ENCODE peak calls at places on chromosomes 7 and 10, in eight cellular contexts. S, J, P, L, H, V, A and G are unnamed samples.

GRCh38 chr10:102775973-102776669 is 32.4 kb downstream of the WBP1L start:
- DNase-seq in S (no peak), J (peak), P (no peak), L (no peak), H (peak), V (peak), A (no peak), G (no peak)

GRCh38 chr10:31090894-31091607 is 59.4 kb upstream of the ZNF438 start:
- DNase-seq in S (no peak), J (no peak), P (no peak), L (no peak), H (no peak), V (no peak), A (peak), G (no peak)

GRCh38 chr10:66695046-66695445 is 230.8 kb upstream of the LRRTM3 start:
- DNase-seq in S (no peak), J (no peak), P (no peak), L (no peak), H (no peak), V (no peak), A (no peak), G (no peak)

GRCh38 chr7:151599401-151600227 is 79.9 kb upstream of the RHEB start:
- DNase-seq in S (no peak), J (peak), P (no peak), L (no peak), H (no peak), V (peak), A (no peak), G (no peak)

GRCh38 chr10:91843083-91843482 is 44.9 kb downstream of the TNKS2 start:
- DNase-seq in S (no peak), J (no peak), P (no peak), L (no peak), H (no peak), V (no peak), A (no peak), G (no peak)

GRCh38 chr10:93790454-93790853 is 32.7 kb downstream of the LGI1 start:
- DNase-seq in S (no peak), J (no peak), P (no peak), L (no peak), H (no peak), V (no peak), A (no peak), G (no peak)

GRCh38 chr7:32241636-32242035 is 171.4 kb upstream of the PDE1C start:
- DNase-seq in S (no peak), J (no peak), P (no peak), L (no peak), H (no peak), V (no peak), A (no peak), G (no peak)

GRCh38 chr10:93408788-93409187 is 73.3 kb downstream of the MYOF start:
- DNase-seq in S (no peak), J (no peak), P (no peak), L (no peak), H (no peak), V (no peak), A (no peak), G (no peak)

GRCh38 chr7:29988391-29989256 is 977 bp downstream of the SCRN1 start:
- DNase-seq in S (no peak), J (peak), P (peak), L (peak), H (no peak), V (peak), A (peak), G (peak)

GRCh38 chr7:73528204-73528603 is 6.1 kb upstream of the BAZ1B start:
- DNase-seq in S (no peak), J (no peak), P (no peak), L (no peak), H (no peak), V (no peak), A (no peak), G (no peak)

GRCh38 chr7:68573271-68574000 is 1024.8 kb upstream of the AUTS2 start:
- DNase-seq in S (no peak), J (no peak), P (no peak), L (no peak), H (no peak), V (no peak), A (no peak), G (no peak)

GRCh38 chr10:11120711-11121110 is 103.0 kb downstream of the CELF2 start:
- DNase-seq in S (no peak), J (no peak), P (no peak), L (no peak), H (no peak), V (no peak), A (no peak), G (no peak)

GRCh38 chr10:43138757-43139241 is 554 bp downstream of the CSGALNACT2 start:
- DNase-seq in S (peak), J (no peak), P (peak), L (no peak), H (no peak), V (no peak), A (no peak), G (no peak)

GRCh38 chr7:49479936-49480544 is 293.4 kb upstream of the VWC2 start:
- DNase-seq in S (no peak), J (no peak), P (no peak), L (no peak), H (no peak), V (no peak), A (no peak), G (no peak)

GRCh38 chr10:50992356-50992866 is 81.9 kb upstream of the PRKG1 start:
- DNase-seq in S (no peak), J (peak), P (peak), L (no peak), H (no peak), V (peak), A (no peak), G (no peak)

GRCh38 chr10:116699049-116699782 is 43.1 kb downstream of the HSPA12A start:
- DNase-seq in S (no peak), J (no peak), P (no peak), L (no peak), H (no peak), V (no peak), A (no peak), G (no peak)

GRCh38 chr7:81604075-81604807 is 165.6 kb downstream of the HGF start:
- DNase-seq in S (no peak), J (no peak), P (no peak), L (no peak), H (no peak), V (no peak), A (no peak), G (no peak)

GRCh38 chr10:27709304-27709703 is 36.3 kb downstream of the MKX start:
- DNase-seq in S (no peak), J (no peak), P (no peak), L (no peak), H (no peak), V (no peak), A (no peak), G (no peak)

GRCh38 chr10:46031648-46032532 is 1.5 kb upstream of the NCOA4 start:
- DNase-seq in S (peak), J (no peak), P (no peak), L (no peak), H (no peak), V (no peak), A (no peak), G (no peak)

GRCh38 chr10:33237736-33238624 is 96.5 kb downstream of the NRP1 start:
- DNase-seq in S (no peak), J (no peak), P (no peak), L (no peak), H (no peak), V (no peak), A (no peak), G (no peak)

GRCh38 chr10:51326174-51326573 is 251.9 kb downstream of the PRKG1 start:
- DNase-seq in S (no peak), J (no peak), P (no peak), L (no peak), H (no peak), V (no peak), A (no peak), G (no peak)

GRCh38 chr10:14536269-14536903 is 205.7 kb upstream of the FRMD4A start:
- DNase-seq in S (no peak), J (no peak), P (no peak), L (no peak), H (no peak), V (no peak), A (no peak), G (no peak)

GRCh38 chr10:74145133-74145532 is 5.5 kb downstream of the AP3M1 start:
- DNase-seq in S (no peak), J (no peak), P (no peak), L (no peak), H (no peak), V (no peak), A (no peak), G (no peak)

GRCh38 chr10:102726274-102726673 is 11.8 kb downstream of the SFXN2 start:
- DNase-seq in S (no peak), J (peak), P (no peak), L (no peak), H (no peak), V (peak), A (no peak), G (no peak)

GRCh38 chr7:44235066-44235465 is 34.3 kb downstream of the YKT6 start:
- DNase-seq in S (no peak), J (no peak), P (no peak), L (no peak), H (no peak), V (no peak), A (no peak), G (no peak)

GRCh38 chr7:15015545-15016314 is 113.2 kb upstream of the DGKB start:
- DNase-seq in S (peak), J (no peak), P (no peak), L (peak), H (peak), V (no peak), A (peak), G (peak)

GRCh38 chr7:39186671-39187070 is 209.0 kb downstream of the POU6F2 start:
- DNase-seq in S (no peak), J (no peak), P (no peak), L (no peak), H (no peak), V (no peak), A (no peak), G (no peak)

GRCh38 chr10:59711871-59712491 is 2.3 kb upstream of the SLC16A9 start:
- DNase-seq in S (no peak), J (no peak), P (no peak), L (no peak), H (no peak), V (no peak), A (no peak), G (no peak)

GRCh38 chr7:3461923-3462322 is 160.9 kb downstream of the SDK1 start:
- DNase-seq in S (no peak), J (no peak), P (no peak), L (no peak), H (no peak), V (no peak), A (no peak), G (no peak)

GRCh38 chr7:30659312-30659711 is 22.9 kb downstream of the CRHR2 start:
- DNase-seq in S (no peak), J (no peak), P (no peak), L (no peak), H (no peak), V (no peak), A (no peak), G (no peak)

GRCh38 chr7:143389316-143390097 is 8.4 kb downstream of the ZYX start:
- DNase-seq in S (no peak), J (no peak), P (no peak), L (no peak), H (no peak), V (no peak), A (no peak), G (no peak)

GRCh38 chr10:113511419-113511818 is 41.4 kb upstream of the HABP2 start:
- DNase-seq in S (no peak), J (no peak), P (no peak), L (no peak), H (no peak), V (no peak), A (no peak), G (no peak)

GRCh38 chr10:106185991-106186390 is 978.5 kb downstream of the SORCS1 start:
- DNase-seq in S (no peak), J (no peak), P (no peak), L (no peak), H (no peak), V (no peak), A (no peak), G (no peak)

GRCh38 chr7:140058517-140058916 is 4.2 kb downstream of the PARP12 start:
- DNase-seq in S (no peak), J (no peak), P (no peak), L (no peak), H (no peak), V (no peak), A (no peak), G (no peak)

GRCh38 chr10:114632869-114633715 is 25.0 kb downstream of the ABLIM1 start:
- DNase-seq in S (no peak), J (peak), P (peak), L (no peak), H (peak), V (peak), A (peak), G (no peak)

GRCh38 chr7:73304071-73304470 is 4.6 kb downstream of the NSUN5 start:
- DNase-seq in S (no peak), J (no peak), P (no peak), L (no peak), H (no peak), V (no peak), A (no peak), G (no peak)

GRCh38 chr10:22317121-22317370 is 858 bp downstream of the COMMD3 start:
- DNase-seq in S (no peak), J (no peak), P (no peak), L (no peak), H (no peak), V (no peak), A (peak), G (no peak)

GRCh38 chr10:34697366-34698247 is 117.5 kb downstream of the PARD3 start:
- DNase-seq in S (no peak), J (no peak), P (no peak), L (no peak), H (no peak), V (no peak), A (no peak), G (no peak)

DNA sequence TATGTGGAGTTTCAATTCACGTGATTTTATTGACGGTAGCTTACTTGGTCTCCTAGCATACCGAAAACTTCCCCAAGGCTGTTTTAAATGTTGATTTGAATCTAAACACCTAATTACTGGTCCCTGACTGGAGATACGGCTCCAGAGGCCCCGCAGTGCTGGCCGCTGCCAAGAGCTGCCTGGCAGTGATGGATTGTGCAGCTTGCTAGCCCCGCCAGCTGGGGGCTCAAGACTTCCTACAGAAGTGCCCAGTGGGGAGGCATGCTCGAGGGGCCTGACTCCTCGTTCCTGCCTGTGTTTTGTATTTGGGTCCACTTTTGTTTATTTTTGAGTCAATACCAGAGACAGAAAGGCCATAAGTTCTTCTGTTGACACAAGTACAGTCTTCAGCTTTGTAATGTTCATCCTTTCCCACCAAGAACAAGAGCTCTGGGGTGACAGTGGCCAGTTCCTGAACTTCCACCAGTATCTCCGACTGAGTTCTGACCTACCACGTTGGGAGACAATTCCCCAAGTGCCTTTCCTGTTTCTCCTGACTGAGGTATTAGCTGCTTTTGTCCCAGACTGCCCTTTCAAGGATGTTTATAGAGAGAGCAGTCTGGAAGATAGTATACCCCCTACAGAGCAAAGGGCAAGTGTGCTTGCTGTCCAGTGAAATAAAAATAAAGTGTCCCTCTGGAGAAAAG is 80.7 kb upstream of the CXCL12 start:
- DNase-seq in S (no peak), J (no peak), P (no peak), L (no peak), H (no peak), V (no peak), A (no peak), G (no peak)
- TF ChIP-seq CTCF in S (no peak), J (no peak), P (no peak), L (no peak), H (no peak), V (no peak), A (no peak), G (no peak)

GRCh38 chr7:65974191-65974801 is 7.7 kb downstream of the GUSB start:
- DNase-seq in S (no peak), J (no peak), P (no peak), L (no peak), H (no peak), V (no peak), A (no peak), G (no peak)

GRCh38 chr7:65976659-65977196 is 5.3 kb downstream of the GUSB start:
- DNase-seq in S (no peak), J (no peak), P (no peak), L (no peak), H (no peak), V (no peak), A (no peak), G (no peak)

GRCh38 chr7:65972976-65973375 is 9.0 kb downstream of the GUSB start:
- DNase-seq in S (no peak), J (no peak), P (no peak), L (no peak), H (no peak), V (no peak), A (no peak), G (no peak)

GRCh38 chr7:65974876-65975275 is 7.1 kb downstream of the GUSB start:
- DNase-seq in S (no peak), J (no peak), P (no peak), L (no peak), H (no peak), V (no peak), A (no peak), G (no peak)

DNA sequence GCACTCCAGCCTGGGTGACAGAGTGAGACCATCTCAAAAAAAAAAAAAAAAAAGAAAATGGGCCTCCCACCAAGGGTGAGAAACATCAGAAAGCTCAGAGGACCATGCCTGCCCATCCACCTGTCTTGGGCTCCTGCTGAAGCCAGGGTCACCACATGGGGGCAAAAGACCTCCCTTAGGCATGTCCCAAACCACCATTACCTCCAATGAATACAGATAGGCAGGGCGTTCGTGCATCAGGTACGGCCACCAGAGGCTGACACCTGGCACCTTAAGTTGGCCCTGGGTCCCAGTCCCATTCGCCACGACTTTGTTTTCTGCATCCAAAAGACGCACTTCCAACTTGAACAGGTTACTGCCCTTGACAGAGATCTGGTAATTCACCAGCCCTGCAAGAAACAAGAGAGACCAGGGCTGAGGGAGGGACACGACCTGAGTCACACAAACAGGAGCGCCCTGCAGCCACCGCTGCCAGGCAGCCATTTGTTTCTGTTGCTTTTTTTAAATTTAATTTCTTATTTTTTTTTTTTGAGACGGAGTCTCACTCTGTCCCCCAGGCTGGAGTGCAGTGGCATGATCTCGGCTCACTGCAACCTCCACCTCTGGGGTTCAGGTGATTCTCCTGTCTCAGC is 6.1 kb downstream of the GUSB start:
- DNase-seq in S (no peak), J (no peak), P (no peak), L (no peak), H (no peak), V (no peak), A (no peak), G (no peak)
- TF ChIP-seq CTCF in S (no peak), J (no peak), P (no peak), L (no peak), H (no peak), V (no peak), A (no peak), G (no peak)

GRCh38 chr7:118563311-118563710 is 338.8 kb downstream of the ANKRD7 start:
- DNase-seq in S (no peak), J (no peak), P (no peak), L (no peak), H (no peak), V (no peak), A (no peak), G (no peak)
- TF ChIP-seq CTCF in S (no peak), J (no peak), P (no peak), L (no peak), H (no peak), V (no peak), A (no peak), G (no peak)

DNA sequence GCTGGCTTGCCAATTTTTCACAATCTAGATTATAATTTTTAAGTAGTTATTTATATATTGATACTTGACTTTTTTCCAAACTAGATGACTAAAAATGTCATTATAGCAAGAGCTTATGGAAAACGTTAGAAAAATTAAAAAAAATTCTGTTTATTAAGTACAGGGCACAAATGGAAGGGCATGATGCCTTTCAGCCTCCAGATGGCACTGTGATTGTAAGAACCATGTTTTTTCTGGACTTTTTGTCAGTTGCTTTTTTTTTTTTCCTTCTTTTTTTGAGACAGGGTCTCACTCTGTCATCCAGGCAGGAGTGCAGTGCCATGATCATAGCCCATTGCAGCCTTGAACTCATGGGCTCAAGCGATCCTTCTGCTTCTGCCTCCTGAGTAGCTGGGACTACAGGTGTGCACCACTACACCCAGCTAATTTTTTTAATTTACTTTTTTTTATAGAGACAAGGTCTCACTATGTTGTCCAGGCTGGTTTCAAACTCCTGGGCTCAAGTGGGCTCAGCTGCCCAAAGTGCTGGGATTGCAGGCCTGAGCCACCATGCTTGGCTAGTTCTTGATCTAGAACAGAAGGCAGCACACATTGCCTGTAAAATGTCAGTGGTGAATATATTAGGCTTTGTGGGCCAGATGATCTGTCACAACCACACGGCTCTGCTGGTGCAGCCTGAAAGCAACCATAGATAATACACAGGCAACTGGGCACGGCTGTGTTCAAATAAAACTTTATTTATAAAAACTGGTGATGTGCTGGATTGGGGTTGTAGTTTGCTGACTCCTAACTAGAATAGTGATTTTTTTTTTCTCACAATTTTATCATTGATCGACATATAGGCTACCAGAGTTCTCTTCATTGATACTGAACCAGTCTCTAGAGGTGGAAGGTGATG is 27.4 kb downstream of the UCMA start:
- DNase-seq in S (peak), J (no peak), P (no peak), L (no peak), H (no peak), V (no peak), A (no peak), G (no peak)
- TF ChIP-seq CTCF in S (no peak), J (peak), P (peak), L (peak), H (peak), V (peak), A (peak), G (peak)

GRCh38 chr10:53726921-53727320 is 954.3 kb upstream of the MBL2 start:
- DNase-seq in S (no peak), J (no peak), P (no peak), L (no peak), H (no peak), V (no peak), A (no peak), G (no peak)
- TF ChIP-seq CTCF in S (no peak), J (no peak), P (no peak), L (no peak), H (no peak), V (no peak), A (no peak), G (no peak)

GRCh38 chr10:99620713-99621453 is 644 bp upstream of the SLC25A28 start:
- DNase-seq in S (peak), J (peak), P (peak), L (peak), H (peak), V (peak), A (peak), G (peak)
- TF ChIP-seq CTCF in S (no peak), J (peak), P (no peak), L (no peak), H (no peak), V (peak), A (no peak), G (no peak)